ENCODE peak calls at places on chromosomes 6 and 20, in seven cellular contexts. I, E, X, N, R, M and V are unnamed samples.
A peak's percentile ranks its signal among the peaks of the same experiment; 100 is the strongest.

GRCh38 chr6:66183982-66184555 is 477.0 kb upstream of the EYS start:
- DNase-seq in X (no peak), E (no peak), R (no peak), I (no peak), M (no peak), N (no peak), V (no peak)

GRCh38 chr20:50380697-50381040 is 129.5 kb upstream of the PTPN1 start:
- DNase-seq in R (no peak), M (peak; percentile 78), X (no peak), E (no peak), I (no peak), N (no peak), V (no peak)

GRCh38 chr6:83442752-83443151 is 11.9 kb upstream of the ME1 start:
- DNase-seq in M (no peak), N (no peak), X (no peak), R (no peak), I (no peak), E (no peak), V (no peak)

GRCh38 chr6:89281779-89282246 is 33.3 kb downstream of the GABRR2 start:
- DNase-seq in M (no peak), R (no peak), N (peak; percentile 62), X (no peak), I (peak; percentile 61), E (no peak), V (peak; percentile 87)

GRCh38 chr6:13044390-13044789 is 283.9 kb downstream of the TBC1D7 start:
- DNase-seq in X (peak; percentile 72), E (no peak), M (no peak), R (no peak), I (no peak), N (no peak), V (no peak)

GRCh38 chr6:87914637-87915395 is 132.8 kb upstream of the SPACA1 start:
- DNase-seq in X (no peak), N (no peak), R (no peak), E (no peak), M (no peak), I (no peak), V (no peak)

GRCh38 chr6:11277275-11278206 is 45.1 kb upstream of the NEDD9 start:
- DNase-seq in X (no peak), R (no peak), I (peak; percentile 59), N (peak; percentile 32), M (no peak), E (no peak), V (peak; percentile 77)

GRCh38 chr20:26276811-26277210 is 580.2 kb upstream of the ZNF337 start:
- DNase-seq in X (no peak), E (no peak), R (no peak), M (peak; percentile 46), N (no peak), I (peak; percentile 1), V (no peak)

GRCh38 chr20:54995553-54995952 is 520.2 kb downstream of the DOK5 start:
- DNase-seq in E (no peak), R (no peak), M (no peak), N (no peak), X (no peak), I (no peak), V (no peak)

GRCh38 chr6:44722736-44723135 is 335.2 kb downstream of the CDC5L start:
- DNase-seq in E (no peak), X (no peak), M (no peak), I (no peak), R (no peak), N (no peak), V (no peak)

GRCh38 chr6:34359438-34360158 is 32.9 kb downstream of the NUDT3 start:
- DNase-seq in R (no peak), I (peak; percentile 32), N (no peak), E (no peak), M (no peak), X (no peak), V (no peak)

GRCh38 chr20:63351811-63352591 is 9.1 kb downstream of the CHRNA4 start:
- DNase-seq in N (no peak), R (no peak), X (no peak), E (no peak), M (no peak), I (peak; percentile 50), V (no peak)

GRCh38 chr6:41895300-41896233 is at the start of gene USP49:
- DNase-seq in N (peak; percentile 96), I (peak; percentile 96), R (peak; percentile 90), M (peak; percentile 83), E (peak; percentile 40), X (peak; percentile 82), V (peak; percentile 94)
- TF ChIP-seq CTCF in N (no peak), I (no peak), R (no peak), M (no peak), E (no peak), X (no peak), V (no peak)

GRCh38 chr6:169388767-169389166 is 135.1 kb upstream of the THBS2 start:
- DNase-seq in N (no peak), R (no peak), X (no peak), I (no peak), M (no peak), E (no peak), V (no peak)

GRCh38 chr6:169385237-169385880 is 131.7 kb upstream of the THBS2 start:
- DNase-seq in E (no peak), R (no peak), X (no peak), M (no peak), I (no peak), N (no peak), V (no peak)

GRCh38 chr6:169384291-169384690 is 130.6 kb upstream of the THBS2 start:
- DNase-seq in N (no peak), X (no peak), E (no peak), R (no peak), I (no peak), M (no peak), V (no peak)

GRCh38 chr6:169387809-169388383 is 134.2 kb upstream of the THBS2 start:
- DNase-seq in R (no peak), N (no peak), I (no peak), E (no peak), M (no peak), X (no peak), V (no peak)

DNA sequence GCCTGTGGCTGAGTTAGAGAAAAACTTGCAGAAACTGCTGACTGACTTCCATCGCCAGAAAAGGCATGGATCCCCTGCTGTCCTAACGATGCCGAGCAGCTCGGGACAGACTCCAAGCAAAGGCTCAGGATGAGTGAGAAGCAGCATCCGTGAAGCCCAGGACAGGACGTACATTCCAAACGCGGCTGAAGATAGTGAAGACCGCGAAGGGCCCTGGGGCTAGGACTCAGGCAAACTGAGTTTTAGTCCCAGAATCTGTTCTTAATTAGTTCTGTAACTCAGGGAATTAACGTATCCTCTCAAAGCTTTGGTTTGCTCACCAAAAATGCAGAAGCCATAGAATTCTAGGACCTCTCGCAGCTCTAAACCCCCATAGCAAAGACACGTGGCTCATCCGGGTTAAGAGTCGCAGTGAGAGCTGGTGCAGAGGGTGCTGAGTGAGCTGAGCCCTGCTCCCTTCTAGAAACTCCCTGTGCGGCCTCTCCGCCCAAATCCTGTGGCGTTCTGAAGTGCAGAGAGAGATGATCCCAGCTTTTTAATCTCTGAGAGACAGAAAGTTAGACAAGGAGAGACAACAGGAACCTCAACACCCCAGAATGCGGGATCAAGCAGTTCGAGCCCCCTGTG is 132.9 kb upstream of the THBS2 start:
- DNase-seq in R (no peak), M (no peak), N (no peak), X (no peak), I (no peak), E (no peak), V (no peak)
- TF ChIP-seq CTCF in R (no peak), M (no peak), N (no peak), X (no peak), I (no peak), E (no peak), V (no peak)

GRCh38 chr6:35378281-35378680 is 35.9 kb downstream of the PPARD start:
- DNase-seq in X (no peak), M (no peak), R (no peak), E (no peak), N (no peak), I (no peak), V (no peak)
- TF ChIP-seq CTCF in X (no peak), M (no peak), R (no peak), E (no peak), N (no peak), I (no peak), V (no peak)

GRCh38 chr6:150668882-150669476 is 69.3 kb downstream of the PLEKHG1 start:
- DNase-seq in M (no peak), I (no peak), N (no peak), X (no peak), E (no peak), R (no peak), V (no peak)

GRCh38 chr6:150666071-150666470 is 66.4 kb downstream of the PLEKHG1 start:
- DNase-seq in R (no peak), I (no peak), M (no peak), N (no peak), X (peak; percentile 52), E (no peak), V (no peak)

GRCh38 chr6:150664091-150664490 is 64.4 kb downstream of the PLEKHG1 start:
- DNase-seq in I (no peak), R (no peak), E (no peak), X (no peak), N (no peak), M (no peak), V (no peak)

GRCh38 chr6:150670311-150670710 is 70.6 kb downstream of the PLEKHG1 start:
- DNase-seq in N (no peak), M (no peak), E (no peak), R (no peak), X (no peak), I (no peak), V (no peak)

GRCh38 chr6:150667977-150668716 is 68.5 kb downstream of the PLEKHG1 start:
- DNase-seq in E (peak; percentile 61), X (peak; percentile 92), M (peak; percentile 82), R (no peak), I (peak; percentile 93), N (no peak), V (no peak)
- TF ChIP-seq CTCF in E (no peak), X (no peak), M (peak; percentile 30), R (no peak), I (peak; percentile 43), N (no peak), V (no peak)

GRCh38 chr6:30397697-30398096 is 52.7 kb downstream of the RPP21 start:
- DNase-seq in N (no peak), I (no peak), R (no peak), E (no peak), X (no peak), M (no peak), V (no peak)
- TF ChIP-seq CTCF in N (no peak), I (no peak), R (no peak), E (no peak), X (no peak), M (no peak), V (peak; percentile 8)

GRCh38 chr6:46655803-46656202 is 3.0 kb downstream of the SLC25A27 start:
- DNase-seq in X (no peak), M (no peak), E (no peak), N (no peak), R (no peak), I (peak; percentile 51), V (no peak)
- TF ChIP-seq CTCF in X (no peak), M (peak; percentile 8), E (no peak), N (no peak), R (no peak), I (peak; percentile 50), V (no peak)

DNA sequence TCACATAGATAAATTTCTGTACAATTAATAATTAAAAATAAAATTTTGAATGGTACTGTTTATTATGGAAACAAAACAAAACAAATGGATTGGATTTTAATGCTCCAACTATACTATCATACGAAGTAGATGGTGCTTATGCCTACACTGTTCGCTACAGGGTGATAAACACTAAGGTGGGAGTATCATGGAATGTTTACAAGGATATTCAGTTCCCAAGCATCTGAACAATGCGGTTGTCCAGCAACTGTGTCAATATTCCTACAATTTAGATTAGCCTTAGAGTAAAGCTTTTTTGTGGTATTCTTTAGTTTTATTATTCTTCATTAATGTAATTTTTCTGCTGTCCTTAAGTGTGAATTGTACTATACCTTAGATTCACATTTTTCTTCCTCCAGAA is 105.1 kb downstream of the MMS22L start:
- DNase-seq in R (no peak), E (no peak), X (no peak), M (no peak), I (no peak), N (no peak), V (no peak)
- TF ChIP-seq CTCF in R (no peak), E (no peak), X (no peak), M (no peak), I (no peak), N (no peak), V (no peak)